ENCODE peak calls at places on chromosomes 6 and 20, in eight cellular contexts. One of them, this sample, is unnamed.

GRCh38 chr20:43431120-43431519 is 26.6 kb upstream of the SRSF6 start:
- DNase-seq in psoas muscle: no peak
- DNase-seq in B cell: no peak
- DNase-seq in lower lobe of right lung: no peak
- DNase-seq in H1: no peak
- DNase-seq in HFFc6: no peak
- DNase-seq in keratinocyte: no peak
- DNase-seq in ovary: no peak
- DNase-seq in this sample: no peak

GRCh38 chr6:72861059-72861458 is 239.2 kb downstream of the KCNQ5 start:
- DNase-seq in ovary: no peak
- DNase-seq in H1: no peak
- DNase-seq in keratinocyte: no peak
- DNase-seq in psoas muscle: no peak
- DNase-seq in B cell: no peak
- DNase-seq in lower lobe of right lung: no peak
- DNase-seq in HFFc6: no peak
- DNase-seq in this sample: no peak

GRCh38 chr6:28983838-28984237 is 21.3 kb downstream of the ZNF311 start:
- DNase-seq in keratinocyte: no peak
- DNase-seq in lower lobe of right lung: no peak
- DNase-seq in ovary: no peak
- DNase-seq in B cell: no peak
- DNase-seq in HFFc6: no peak
- DNase-seq in H1: no peak
- DNase-seq in psoas muscle: no peak
- DNase-seq in this sample: no peak

GRCh38 chr6:138582573-138582972 is 83.3 kb upstream of the NHSL1 start:
- DNase-seq in HFFc6: peak
- DNase-seq in H1: no peak
- DNase-seq in keratinocyte: no peak
- DNase-seq in lower lobe of right lung: no peak
- DNase-seq in psoas muscle: no peak
- DNase-seq in B cell: no peak
- DNase-seq in ovary: no peak
- DNase-seq in this sample: no peak

GRCh38 chr20:62779417-62779685 is 16.9 kb upstream of the MRGBP start:
- DNase-seq in psoas muscle: no peak
- DNase-seq in ovary: no peak
- DNase-seq in lower lobe of right lung: no peak
- DNase-seq in B cell: no peak
- DNase-seq in H1: no peak
- DNase-seq in keratinocyte: no peak
- DNase-seq in HFFc6: no peak
- DNase-seq in this sample: no peak

GRCh38 chr20:33239979-33240736 is 4.4 kb downstream of the BPIFA1 start:
- DNase-seq in B cell: no peak
- DNase-seq in ovary: no peak
- DNase-seq in lower lobe of right lung: no peak
- DNase-seq in keratinocyte: no peak
- DNase-seq in psoas muscle: no peak
- DNase-seq in H1: no peak
- DNase-seq in HFFc6: no peak
- DNase-seq in this sample: no peak

GRCh38 chr20:38536310-38536709 is 44.7 kb upstream of the ADIG start:
- DNase-seq in HFFc6: peak
- DNase-seq in psoas muscle: no peak
- DNase-seq in H1: no peak
- DNase-seq in B cell: no peak
- DNase-seq in ovary: no peak
- DNase-seq in lower lobe of right lung: no peak
- DNase-seq in keratinocyte: peak
- DNase-seq in this sample: no peak

GRCh38 chr20:52945862-52946522 is 26.2 kb upstream of the TSHZ2 start:
- DNase-seq in B cell: no peak
- DNase-seq in lower lobe of right lung: no peak
- DNase-seq in H1: no peak
- DNase-seq in keratinocyte: no peak
- DNase-seq in ovary: no peak
- DNase-seq in HFFc6: no peak
- DNase-seq in psoas muscle: no peak
- DNase-seq in this sample: no peak

GRCh38 chr6:169328112-169328801 is 74.6 kb upstream of the THBS2 start:
- DNase-seq in psoas muscle: peak
- DNase-seq in HFFc6: peak
- DNase-seq in ovary: no peak
- DNase-seq in lower lobe of right lung: no peak
- DNase-seq in B cell: no peak
- DNase-seq in H1: no peak
- DNase-seq in keratinocyte: no peak
- DNase-seq in this sample: no peak

GRCh38 chr6:160247457-160247883 is 11.2 kb downstream of the SLC22A2 start:
- DNase-seq in keratinocyte: no peak
- DNase-seq in lower lobe of right lung: no peak
- DNase-seq in H1: no peak
- DNase-seq in ovary: no peak
- DNase-seq in psoas muscle: no peak
- DNase-seq in B cell: no peak
- DNase-seq in HFFc6: no peak
- DNase-seq in this sample: no peak

GRCh38 chr20:21237956-21238355 is 65.2 kb upstream of the XRN2 start:
- DNase-seq in keratinocyte: no peak
- DNase-seq in psoas muscle: no peak
- DNase-seq in B cell: no peak
- DNase-seq in HFFc6: peak
- DNase-seq in H1: no peak
- DNase-seq in lower lobe of right lung: no peak
- DNase-seq in ovary: no peak
- DNase-seq in this sample: no peak

GRCh38 chr6:168782211-168782729 is 341.3 kb downstream of the SMOC2 start:
- DNase-seq in HFFc6: no peak
- DNase-seq in ovary: no peak
- DNase-seq in psoas muscle: no peak
- DNase-seq in lower lobe of right lung: no peak
- DNase-seq in keratinocyte: no peak
- DNase-seq in H1: no peak
- DNase-seq in B cell: no peak
- DNase-seq in this sample: no peak

GRCh38 chr6:116352515-116353471 is 18.0 kb upstream of the DSE start:
- DNase-seq in lower lobe of right lung: no peak
- DNase-seq in B cell: no peak
- DNase-seq in keratinocyte: no peak
- DNase-seq in HFFc6: peak
- DNase-seq in ovary: no peak
- DNase-seq in H1: no peak
- DNase-seq in psoas muscle: no peak
- DNase-seq in this sample: no peak

GRCh38 chr6:21664263-21665081 is 70.9 kb downstream of the SOX4 start:
- DNase-seq in H1: no peak
- DNase-seq in lower lobe of right lung: peak
- DNase-seq in B cell: peak
- DNase-seq in psoas muscle: peak
- DNase-seq in keratinocyte: no peak
- DNase-seq in ovary: peak
- DNase-seq in HFFc6: no peak
- DNase-seq in this sample: peak

GRCh38 chr20:1876975-1877603 is 18.1 kb upstream of the SIRPA start:
- DNase-seq in HFFc6: no peak
- DNase-seq in lower lobe of right lung: no peak
- DNase-seq in B cell: peak
- DNase-seq in ovary: no peak
- DNase-seq in psoas muscle: no peak
- DNase-seq in keratinocyte: no peak
- DNase-seq in H1: no peak
- DNase-seq in this sample: no peak

GRCh38 chr6:32700391-32701040 is 34.1 kb upstream of the HLA-DQB1 start:
- DNase-seq in keratinocyte: no peak
- DNase-seq in psoas muscle: no peak
- DNase-seq in B cell: peak
- DNase-seq in ovary: peak
- DNase-seq in H1: peak
- DNase-seq in lower lobe of right lung: no peak
- DNase-seq in HFFc6: peak
- DNase-seq in this sample: peak

GRCh38 chr6:1500874-1501273 is 108.8 kb upstream of the FOXC1 start:
- DNase-seq in lower lobe of right lung: no peak
- DNase-seq in keratinocyte: no peak
- DNase-seq in HFFc6: no peak
- DNase-seq in psoas muscle: no peak
- DNase-seq in B cell: no peak
- DNase-seq in H1: no peak
- DNase-seq in ovary: no peak
- DNase-seq in this sample: no peak

GRCh38 chr6:33622456-33623431 is 1.6 kb downstream of the ITPR3 start:
- DNase-seq in ovary: no peak
- DNase-seq in B cell: no peak
- DNase-seq in HFFc6: no peak
- DNase-seq in keratinocyte: no peak
- DNase-seq in psoas muscle: no peak
- DNase-seq in H1: no peak
- DNase-seq in lower lobe of right lung: peak
- DNase-seq in this sample: no peak

GRCh38 chr20:50967621-50968020 is 9.0 kb downstream of the MOCS3 start:
- DNase-seq in B cell: no peak
- DNase-seq in lower lobe of right lung: no peak
- DNase-seq in psoas muscle: no peak
- DNase-seq in ovary: no peak
- DNase-seq in keratinocyte: no peak
- DNase-seq in HFFc6: no peak
- DNase-seq in H1: no peak
- DNase-seq in this sample: peak

GRCh38 chr6:119627908-119628669 is 278.5 kb upstream of the MAN1A1 start:
- DNase-seq in H1: no peak
- DNase-seq in lower lobe of right lung: no peak
- DNase-seq in keratinocyte: peak
- DNase-seq in psoas muscle: no peak
- DNase-seq in ovary: no peak
- DNase-seq in HFFc6: no peak
- DNase-seq in B cell: no peak
- DNase-seq in this sample: no peak

GRCh38 chr6:111478064-111478476 is 4.9 kb downstream of the REV3L start:
- DNase-seq in psoas muscle: no peak
- DNase-seq in ovary: no peak
- DNase-seq in HFFc6: peak
- DNase-seq in keratinocyte: no peak
- DNase-seq in lower lobe of right lung: no peak
- DNase-seq in B cell: no peak
- DNase-seq in H1: no peak
- DNase-seq in this sample: no peak

GRCh38 chr6:83097204-83097603 is 29.7 kb downstream of the DOP1A start:
- DNase-seq in psoas muscle: no peak
- DNase-seq in HFFc6: peak
- DNase-seq in keratinocyte: no peak
- DNase-seq in ovary: no peak
- DNase-seq in H1: no peak
- DNase-seq in lower lobe of right lung: no peak
- DNase-seq in B cell: no peak
- DNase-seq in this sample: no peak

GRCh38 chr20:59032713-59033059 is 551 bp upstream of the ATP5F1E start:
- DNase-seq in ovary: no peak
- DNase-seq in HFFc6: peak
- DNase-seq in psoas muscle: no peak
- DNase-seq in H1: no peak
- DNase-seq in B cell: no peak
- DNase-seq in keratinocyte: no peak
- DNase-seq in lower lobe of right lung: no peak
- DNase-seq in this sample: peak
- TF ChIP-seq CTCF in ovary: peak
- TF ChIP-seq CTCF in HFFc6: no peak
- TF ChIP-seq CTCF in psoas muscle: peak
- TF ChIP-seq CTCF in H1: no peak
- TF ChIP-seq CTCF in B cell: no peak
- TF ChIP-seq CTCF in keratinocyte: no peak
- TF ChIP-seq CTCF in lower lobe of right lung: peak
- TF ChIP-seq CTCF in this sample: peak

DNA sequence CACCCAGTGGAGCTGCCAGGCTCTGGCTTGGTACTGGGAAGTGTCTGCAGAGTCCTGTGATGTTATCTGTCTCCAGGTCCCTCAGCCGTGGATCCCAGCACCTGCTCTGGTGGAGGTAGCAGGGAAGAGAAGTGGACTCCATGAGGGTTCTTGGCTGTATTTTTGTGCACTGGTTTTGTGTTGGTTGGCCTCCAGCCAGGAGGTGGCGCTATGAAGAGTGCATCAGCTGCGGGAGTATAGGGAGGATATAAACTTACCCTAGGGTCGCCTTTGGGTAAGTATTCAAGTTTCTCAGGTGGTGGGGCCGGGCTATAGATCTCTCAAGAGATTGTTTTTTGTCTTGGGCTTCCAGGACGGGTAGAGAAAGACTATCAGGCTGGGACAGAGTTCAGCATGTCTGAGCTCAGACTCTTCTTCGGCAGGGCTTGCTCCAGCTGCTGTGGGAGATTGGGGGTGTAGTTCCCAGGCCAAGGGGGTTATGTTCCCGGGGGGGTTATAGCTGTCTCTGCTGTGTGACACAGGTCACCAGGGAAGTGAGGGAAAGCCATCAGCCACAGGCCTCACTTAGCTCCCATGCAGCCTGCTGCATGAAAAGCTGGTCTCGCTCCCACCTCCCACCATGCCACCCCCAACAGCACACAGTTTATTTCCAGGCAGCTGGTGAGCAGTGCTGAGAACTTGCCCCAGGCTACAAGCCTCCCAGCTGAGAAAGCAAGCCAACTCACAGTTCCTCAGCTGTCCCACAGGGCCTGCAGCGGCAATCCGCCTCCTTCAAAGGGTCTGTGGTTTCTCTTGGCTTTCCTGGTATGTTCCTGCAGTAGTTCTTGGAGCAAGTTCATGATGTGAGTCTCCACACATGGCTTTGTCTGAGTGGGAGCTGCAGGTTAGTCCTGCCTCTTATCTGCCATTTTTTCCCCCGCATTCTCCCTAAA is 115.7 kb downstream of the AIG1 start:
- DNase-seq in keratinocyte: peak
- DNase-seq in HFFc6: peak
- DNase-seq in ovary: no peak
- DNase-seq in H1: no peak
- DNase-seq in psoas muscle: no peak
- DNase-seq in lower lobe of right lung: no peak
- DNase-seq in B cell: no peak
- DNase-seq in this sample: peak
- TF ChIP-seq CTCF in keratinocyte: peak
- TF ChIP-seq CTCF in HFFc6: peak
- TF ChIP-seq CTCF in ovary: no peak
- TF ChIP-seq CTCF in H1: peak
- TF ChIP-seq CTCF in psoas muscle: no peak
- TF ChIP-seq CTCF in lower lobe of right lung: no peak
- TF ChIP-seq CTCF in B cell: no peak
- TF ChIP-seq CTCF in this sample: no peak

GRCh38 chr6:38570750-38571149 is 69.0 kb downstream of the BTBD9 start:
- DNase-seq in H1: no peak
- DNase-seq in HFFc6: peak
- DNase-seq in ovary: no peak
- DNase-seq in B cell: peak
- DNase-seq in lower lobe of right lung: no peak
- DNase-seq in keratinocyte: no peak
- DNase-seq in psoas muscle: no peak
- DNase-seq in this sample: no peak
- TF ChIP-seq CTCF in H1: peak
- TF ChIP-seq CTCF in HFFc6: peak
- TF ChIP-seq CTCF in ovary: no peak
- TF ChIP-seq CTCF in B cell: peak
- TF ChIP-seq CTCF in lower lobe of right lung: peak
- TF ChIP-seq CTCF in keratinocyte: peak
- TF ChIP-seq CTCF in psoas muscle: peak
- TF ChIP-seq CTCF in this sample: peak

GRCh38 chr6:128554302-128554701 is 33.9 kb upstream of the PTPRK start:
- DNase-seq in ovary: no peak
- DNase-seq in keratinocyte: no peak
- DNase-seq in psoas muscle: no peak
- DNase-seq in lower lobe of right lung: no peak
- DNase-seq in HFFc6: no peak
- DNase-seq in B cell: no peak
- DNase-seq in H1: no peak
- DNase-seq in this sample: no peak
- TF ChIP-seq CTCF in ovary: no peak
- TF ChIP-seq CTCF in keratinocyte: peak
- TF ChIP-seq CTCF in psoas muscle: peak
- TF ChIP-seq CTCF in lower lobe of right lung: no peak
- TF ChIP-seq CTCF in HFFc6: peak
- TF ChIP-seq CTCF in B cell: no peak
- TF ChIP-seq CTCF in H1: no peak
- TF ChIP-seq CTCF in this sample: no peak